ENCODE peak calls at places on chromosome 1, in six cellular contexts. G is CD8-positive, alpha-beta memory T cell; Y is MG63; V is CD4-positive, alpha-beta memory T cell; Q is NCI-H1092; D is neural crest cell. A is an unnamed sample.

GRCh38 chr1:15151377-15151806 is 2.2 kb upstream of the TMEM51 start:
- DNase-seq in G (no peak), D (no peak), V (no peak), Q (no peak), Y (no peak), A (no peak)

GRCh38 chr1:211708006-211708405 is 32.6 kb upstream of the NEK2 start:
- DNase-seq in G (no peak), V (no peak), D (no peak), Q (no peak), Y (no peak), A (no peak)

GRCh38 chr1:89910780-89911179 is 84.1 kb upstream of the ZNF326 start:
- DNase-seq in V (no peak), Y (no peak), G (no peak), D (no peak), Q (no peak), A (no peak)

GRCh38 chr1:87106867-87107266 is 192.4 kb downstream of the HS2ST1 start:
- DNase-seq in Q (no peak), Y (no peak), V (no peak), G (no peak), D (no peak), A (no peak)

GRCh38 chr1:115373305-115373704 is 35.3 kb upstream of the NGF start:
- DNase-seq in G (no peak), V (no peak), D (no peak), Q (no peak), Y (peak), A (no peak)

GRCh38 chr1:185338719-185339622 is 21.9 kb upstream of the IVNS1ABP start:
- DNase-seq in Y (no peak), Q (no peak), G (peak), V (peak), D (no peak), A (peak)

GRCh38 chr1:19811206-19811851 is 3.8 kb downstream of the RNF186 start:
- DNase-seq in Y (peak), Q (no peak), D (peak), G (peak), V (peak), A (peak)

GRCh38 chr1:208203127-208203847 is 40.9 kb downstream of the PLXNA2 start:
- DNase-seq in V (no peak), G (no peak), Q (peak), Y (peak), D (no peak), A (no peak)

GRCh38 chr1:117366982-117367768 is at the start of gene MAN1A2:
- DNase-seq in Y (peak), V (peak), Q (peak), D (peak), G (peak), A (peak)

GRCh38 chr1:44318097-44319088 is 36.7 kb downstream of the ERI3 start:
- DNase-seq in V (peak), D (peak), Q (peak), G (peak), Y (peak), A (peak)

GRCh38 chr1:68542586-68542985 is 45.7 kb upstream of the DEPDC1 start:
- DNase-seq in D (no peak), G (no peak), Y (no peak), Q (no peak), V (no peak), A (no peak)

GRCh38 chr1:156414440-156415064 is 45.5 kb downstream of the RHBG start:
- DNase-seq in Q (no peak), V (no peak), D (peak), G (no peak), Y (no peak), A (no peak)

GRCh38 chr1:57963545-57963944 is 539.7 kb upstream of the DAB1 start:
- DNase-seq in Y (no peak), Q (peak), D (no peak), V (no peak), G (no peak), A (no peak)

GRCh38 chr1:110770832-110771231 is 96.1 kb upstream of the KCNA3 start:
- DNase-seq in G (no peak), D (no peak), Q (no peak), Y (no peak), V (no peak), A (no peak)

GRCh38 chr1:26556041-26556440 is 26.5 kb downstream of the RPS6KA1 start:
- DNase-seq in G (no peak), D (no peak), V (no peak), Q (no peak), Y (no peak), A (no peak)

GRCh38 chr1:1630965-1631792 is 794 bp upstream of the MMP23B start:
- DNase-seq in D (no peak), G (peak), Q (no peak), V (no peak), Y (no peak), A (no peak)

GRCh38 chr1:3005771-3006170 is 15.5 kb upstream of the ACTRT2 start:
- DNase-seq in Y (no peak), G (no peak), D (no peak), Q (no peak), V (no peak), A (no peak)

GRCh38 chr1:164771001-164771550 is 212.1 kb downstream of the PBX1 start:
- DNase-seq in D (no peak), Y (no peak), G (no peak), Q (no peak), V (no peak), A (no peak)

GRCh38 chr1:216464489-216464888 is 41.2 kb upstream of the USH2A start:
- DNase-seq in Q (no peak), D (no peak), V (no peak), Y (no peak), G (no peak), A (no peak)

GRCh38 chr1:17877896-17878295 is 122.8 kb downstream of the ACTL8 start:
- DNase-seq in Q (no peak), D (no peak), V (no peak), Y (no peak), G (no peak), A (no peak)

GRCh38 chr1:202288177-202288576 is 53.6 kb downstream of the UBE2T start:
- DNase-seq in D (no peak), Y (no peak), G (no peak), V (no peak), Q (peak), A (no peak)

GRCh38 chr1:32351859-32352745 is 10.2 kb downstream of the FAM229A start:
- DNase-seq in V (no peak), Y (peak), Q (peak), D (no peak), G (no peak), A (no peak)

GRCh38 chr1:84156210-84156621 is 12.1 kb downstream of the PRKACB start:
- DNase-seq in D (no peak), Y (peak), G (no peak), V (no peak), Q (no peak), A (no peak)

GRCh38 chr1:174114788-174115448 is 44.4 kb upstream of the RABGAP1L start:
- DNase-seq in Y (peak), Q (no peak), D (peak), G (peak), V (peak), A (no peak)

GRCh38 chr1:150836129-150836773 is 28.2 kb upstream of the CTSK start:
- DNase-seq in D (no peak), Q (no peak), V (no peak), G (no peak), Y (no peak), A (no peak)

GRCh38 chr1:62621907-62622306 is 24.6 kb downstream of the ANGPTL3 start:
- DNase-seq in Y (peak), D (no peak), Q (no peak), V (no peak), G (no peak), A (no peak)

GRCh38 chr1:233112184-233113008 is 162.0 kb downstream of the NTPCR start:
- DNase-seq in V (no peak), Y (peak), G (no peak), Q (no peak), D (no peak), A (no peak)

GRCh38 chr1:15620155-15620545 is 2.9 kb downstream of the DDI2 start:
- DNase-seq in Q (no peak), Y (no peak), G (peak), V (peak), D (no peak), A (no peak)

GRCh38 chr1:198212675-198213074 is 55.9 kb downstream of the NEK7 start:
- DNase-seq in G (no peak), Y (peak), V (no peak), Q (no peak), D (no peak), A (no peak)

GRCh38 chr1:93977546-93977945 is 68.3 kb upstream of the GCLM start:
- DNase-seq in Q (no peak), D (no peak), G (no peak), V (no peak), Y (peak), A (no peak)

GRCh38 chr1:48055854-48056253 is 58.7 kb upstream of the TRABD2B start:
- DNase-seq in G (no peak), Y (no peak), D (no peak), Q (no peak), V (no peak), A (no peak)

GRCh38 chr1:1044455-1044854 is 24.5 kb downstream of the AGRN start:
- DNase-seq in D (no peak), V (no peak), Q (no peak), Y (no peak), G (no peak), A (no peak)

GRCh38 chr1:108000620-108001105 is 35.7 kb upstream of the VAV3 start:
- DNase-seq in V (no peak), G (no peak), D (no peak), Y (peak), Q (peak), A (no peak)

GRCh38 chr1:11944358-11944981 is 10.0 kb downstream of the PLOD1 start:
- DNase-seq in Y (no peak), V (no peak), D (no peak), Q (peak), G (no peak), A (no peak)

GRCh38 chr1:1327291-1327690 is 2.7 kb downstream of the CPTP start:
- DNase-seq in G (no peak), Q (no peak), D (no peak), Y (no peak), V (no peak), A (no peak)

GRCh38 chr1:174018565-174018964 is 3.6 kb downstream of the RC3H1 start:
- DNase-seq in D (no peak), G (no peak), Q (no peak), V (no peak), Y (no peak), A (no peak)